ENCODE peak calls at places on chromosome 11, in four cellular contexts. One of them, this sample, is unnamed.

GRCh38 chr11:5928811-5929210 is 13.2 kb upstream of the OR56A3 start:
- DNase-seq in A549: no peak
- DNase-seq in K562: no peak
- DNase-seq in HepG2: no peak
- DNase-seq in this sample: no peak

GRCh38 chr11:720642-721346 is 14.8 kb downstream of the EPS8L2 start:
- DNase-seq in HepG2: no peak
- DNase-seq in K562: peak
- DNase-seq in A549: no peak
- DNase-seq in this sample: no peak

GRCh38 chr11:88015170-88015569 is 160.1 kb downstream of the RAB38 start:
- DNase-seq in HepG2: no peak
- DNase-seq in A549: no peak
- DNase-seq in K562: no peak
- DNase-seq in this sample: no peak

GRCh38 chr11:63567044-63567840 is 4.1 kb upstream of the PLAAT2 start:
- DNase-seq in A549: peak
- DNase-seq in K562: peak
- DNase-seq in HepG2: peak
- DNase-seq in this sample: peak

GRCh38 chr11:123544631-123545375 is 109.6 kb downstream of the SCN3B start:
- DNase-seq in K562: no peak
- DNase-seq in A549: no peak
- DNase-seq in HepG2: no peak
- DNase-seq in this sample: no peak

GRCh38 chr11:36462321-36462720 is 47.8 kb downstream of the TRAF6 start:
- DNase-seq in A549: no peak
- DNase-seq in K562: no peak
- DNase-seq in HepG2: no peak
- DNase-seq in this sample: no peak

GRCh38 chr11:103257360-103257759 is 148.1 kb downstream of the DYNC2H1 start:
- DNase-seq in A549: peak
- DNase-seq in HepG2: peak
- DNase-seq in K562: no peak
- DNase-seq in this sample: no peak

GRCh38 chr11:70668204-70669202 is 270.2 kb downstream of the CTTN start:
- DNase-seq in A549: no peak
- DNase-seq in HepG2: no peak
- DNase-seq in K562: no peak
- DNase-seq in this sample: no peak

GRCh38 chr11:7690648-7691047 is 15.6 kb downstream of the OVCH2 start:
- DNase-seq in HepG2: no peak
- DNase-seq in A549: no peak
- DNase-seq in K562: no peak
- DNase-seq in this sample: no peak

GRCh38 chr11:27703453-27703852 is 3.2 kb upstream of the BDNF start:
- DNase-seq in HepG2: no peak
- DNase-seq in K562: no peak
- DNase-seq in A549: peak
- DNase-seq in this sample: no peak

GRCh38 chr11:12864316-12865156 is 144.6 kb upstream of the RASSF10 start:
- DNase-seq in HepG2: no peak
- DNase-seq in K562: no peak
- DNase-seq in A549: peak
- DNase-seq in this sample: no peak

GRCh38 chr11:126079640-126080205 is 17.1 kb upstream of the CDON start:
- DNase-seq in K562: no peak
- DNase-seq in HepG2: peak
- DNase-seq in A549: no peak
- DNase-seq in this sample: no peak

GRCh38 chr11:47971501-47971900 is 8.9 kb upstream of the PTPRJ start:
- DNase-seq in K562: no peak
- DNase-seq in A549: no peak
- DNase-seq in HepG2: no peak
- DNase-seq in this sample: no peak

GRCh38 chr11:19577849-19578619 is 134.6 kb upstream of the NAV2 start:
- DNase-seq in A549: no peak
- DNase-seq in K562: no peak
- DNase-seq in HepG2: no peak
- DNase-seq in this sample: no peak

GRCh38 chr11:62500066-62501035 is 46.3 kb downstream of the AHNAK start:
- DNase-seq in A549: no peak
- DNase-seq in HepG2: no peak
- DNase-seq in K562: peak
- DNase-seq in this sample: no peak

GRCh38 chr11:1668911-1669473 is 28.0 kb upstream of the KRTAP5-6 start:
- DNase-seq in A549: no peak
- DNase-seq in K562: no peak
- DNase-seq in HepG2: no peak
- DNase-seq in this sample: no peak

GRCh38 chr11:69718147-69718546 is 14.3 kb upstream of the FGF19 start:
- DNase-seq in K562: peak
- DNase-seq in A549: peak
- DNase-seq in HepG2: peak
- DNase-seq in this sample: no peak

GRCh38 chr11:2768471-2769408 is 68.9 kb upstream of the KCNQ1OT1 start:
- DNase-seq in K562: peak
- DNase-seq in A549: peak
- DNase-seq in HepG2: no peak
- DNase-seq in this sample: no peak

GRCh38 chr11:33040127-33040861 is 922 bp downstream of the TCP11L1 start:
- DNase-seq in A549: peak
- DNase-seq in HepG2: no peak
- DNase-seq in K562: no peak
- DNase-seq in this sample: no peak

GRCh38 chr11:131464024-131464423 is 93.6 kb downstream of the NTM start:
- DNase-seq in K562: no peak
- DNase-seq in A549: no peak
- DNase-seq in HepG2: no peak
- DNase-seq in this sample: no peak

GRCh38 chr11:112267188-112267591 is 6.5 kb upstream of the PLET1 start:
- DNase-seq in A549: no peak
- DNase-seq in HepG2: peak
- DNase-seq in K562: no peak
- DNase-seq in this sample: no peak

GRCh38 chr11:111694851-111695250 is 71.3 kb downstream of the PPP2R1B start:
- DNase-seq in K562: no peak
- DNase-seq in A549: peak
- DNase-seq in HepG2: no peak
- DNase-seq in this sample: no peak

GRCh38 chr11:22466809-22467208 is 128.6 kb downstream of the SLC17A6 start:
- DNase-seq in HepG2: no peak
- DNase-seq in A549: peak
- DNase-seq in K562: no peak
- DNase-seq in this sample: no peak

GRCh38 chr11:65856689-65857499 is 1.1 kb downstream of the CFL1 start:
- DNase-seq in HepG2: peak
- DNase-seq in K562: peak
- DNase-seq in A549: peak
- DNase-seq in this sample: no peak

GRCh38 chr11:65290448-65291165 is 24.1 kb upstream of the CDC42EP2 start:
- DNase-seq in K562: peak
- DNase-seq in A549: peak
- DNase-seq in HepG2: no peak
- DNase-seq in this sample: peak

GRCh38 chr11:9170450-9170849 is 79.1 kb upstream of the SCUBE2 start:
- DNase-seq in HepG2: no peak
- DNase-seq in K562: no peak
- DNase-seq in A549: peak
- DNase-seq in this sample: no peak

GRCh38 chr11:95153857-95154246 is 64.2 kb downstream of the ENDOD1 start:
- DNase-seq in HepG2: no peak
- DNase-seq in K562: no peak
- DNase-seq in A549: no peak
- DNase-seq in this sample: no peak

GRCh38 chr11:95150977-95151684 is 61.5 kb downstream of the ENDOD1 start:
- DNase-seq in K562: peak
- DNase-seq in HepG2: peak
- DNase-seq in A549: peak
- DNase-seq in this sample: peak

GRCh38 chr11:95154514-95154913 is 64.9 kb downstream of the ENDOD1 start:
- DNase-seq in HepG2: peak
- DNase-seq in A549: peak
- DNase-seq in K562: peak
- DNase-seq in this sample: no peak

GRCh38 chr11:95155385-95155784 is 65.7 kb downstream of the ENDOD1 start:
- DNase-seq in A549: no peak
- DNase-seq in K562: no peak
- DNase-seq in HepG2: no peak
- DNase-seq in this sample: no peak

GRCh38 chr11:95152878-95153856 is 63.5 kb downstream of the ENDOD1 start:
- DNase-seq in A549: no peak
- DNase-seq in K562: peak
- DNase-seq in HepG2: no peak
- DNase-seq in this sample: peak
- TF ChIP-seq ESRRA in A549: no peak
- TF ChIP-seq ESRRA in K562: no peak
- TF ChIP-seq ESRRA in HepG2: no peak
- TF ChIP-seq ESRRA in this sample: no peak

GRCh38 chr11:44886765-44887164 is 63.9 kb downstream of the TP53I11 start:
- DNase-seq in HepG2: no peak
- DNase-seq in K562: no peak
- DNase-seq in A549: no peak
- DNase-seq in this sample: no peak

GRCh38 chr11:44892843-44893242 is 57.8 kb downstream of the TP53I11 start:
- DNase-seq in HepG2: no peak
- DNase-seq in A549: no peak
- DNase-seq in K562: no peak
- DNase-seq in this sample: no peak

GRCh38 chr11:44887598-44887997 is 63.1 kb downstream of the TP53I11 start:
- DNase-seq in A549: no peak
- DNase-seq in HepG2: no peak
- DNase-seq in K562: no peak
- DNase-seq in this sample: no peak

GRCh38 chr11:44885919-44886318 is 64.8 kb downstream of the TP53I11 start:
- DNase-seq in K562: no peak
- DNase-seq in A549: no peak
- DNase-seq in HepG2: no peak
- DNase-seq in this sample: no peak

GRCh38 chr11:44889266-44889665 is 61.4 kb downstream of the TP53I11 start:
- DNase-seq in K562: no peak
- DNase-seq in HepG2: no peak
- DNase-seq in A549: no peak
- DNase-seq in this sample: no peak
- TF ChIP-seq MYC in K562: no peak
- TF ChIP-seq MYC in HepG2: no peak
- TF ChIP-seq MYC in A549: no peak
- TF ChIP-seq MYC in this sample: no peak

DNA sequence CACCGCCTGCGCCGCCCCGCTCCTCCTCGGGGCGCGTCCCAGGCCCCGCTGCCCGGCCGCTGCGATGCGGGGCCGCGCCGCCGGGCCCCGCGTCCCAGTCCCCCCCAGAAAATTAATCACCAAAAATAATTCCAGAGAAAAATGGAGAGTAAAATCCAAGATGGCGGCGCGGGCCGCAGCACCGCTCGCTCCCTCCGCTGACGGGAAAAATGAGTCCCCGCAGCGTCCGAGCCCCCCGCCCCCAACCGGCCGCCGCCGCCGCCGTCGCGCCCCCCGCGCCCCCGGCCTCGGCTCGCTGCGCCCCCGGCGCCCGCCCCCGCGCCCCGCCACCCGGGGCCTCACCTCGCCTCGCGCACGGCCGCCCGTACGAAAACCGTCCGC is at the start of gene KMT5B:
- DNase-seq in HepG2: no peak
- DNase-seq in K562: no peak
- DNase-seq in A549: no peak
- DNase-seq in this sample: no peak
- TF ChIP-seq ESRRA in HepG2: no peak
- TF ChIP-seq ESRRA in K562: no peak
- TF ChIP-seq ESRRA in A549: no peak
- TF ChIP-seq ESRRA in this sample: no peak

DNA sequence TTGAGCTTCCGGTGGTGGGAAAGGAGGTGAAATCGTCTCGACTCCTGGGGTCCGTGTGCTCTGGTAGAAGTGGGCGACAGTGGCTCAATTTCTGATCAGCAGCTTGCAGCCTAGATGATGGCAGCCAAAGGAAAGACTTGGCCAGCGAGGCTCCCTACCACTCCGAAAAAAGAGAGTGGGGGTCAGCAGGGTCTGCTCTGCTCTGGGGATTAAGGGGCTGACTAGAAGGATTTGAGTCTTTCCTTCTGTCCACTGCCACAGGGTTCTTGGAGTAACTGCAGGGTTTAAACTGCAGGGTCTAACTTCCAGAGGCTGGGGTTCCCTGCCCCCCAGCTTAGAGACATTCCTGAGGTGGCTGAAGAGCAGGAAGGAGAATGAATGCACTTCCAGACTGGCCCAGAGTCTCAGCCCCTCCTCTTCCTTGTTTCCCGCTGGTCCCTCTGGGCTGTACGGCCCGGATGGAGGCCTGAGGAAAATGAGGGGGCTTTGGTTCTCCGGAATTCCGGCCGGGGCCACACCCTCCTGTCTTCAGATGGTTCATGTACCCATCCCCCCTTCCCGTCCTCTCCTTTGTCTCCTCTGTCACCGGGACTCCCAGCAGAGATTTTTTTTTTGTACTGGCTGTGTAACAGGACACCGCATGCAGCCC is 907 bp downstream of the SERPINH1 start:
- DNase-seq in K562: peak
- DNase-seq in HepG2: no peak
- DNase-seq in A549: peak
- DNase-seq in this sample: no peak
- TF ChIP-seq MYC in K562: peak
- TF ChIP-seq MYC in HepG2: no peak
- TF ChIP-seq MYC in A549: no peak
- TF ChIP-seq MYC in this sample: no peak

DNA sequence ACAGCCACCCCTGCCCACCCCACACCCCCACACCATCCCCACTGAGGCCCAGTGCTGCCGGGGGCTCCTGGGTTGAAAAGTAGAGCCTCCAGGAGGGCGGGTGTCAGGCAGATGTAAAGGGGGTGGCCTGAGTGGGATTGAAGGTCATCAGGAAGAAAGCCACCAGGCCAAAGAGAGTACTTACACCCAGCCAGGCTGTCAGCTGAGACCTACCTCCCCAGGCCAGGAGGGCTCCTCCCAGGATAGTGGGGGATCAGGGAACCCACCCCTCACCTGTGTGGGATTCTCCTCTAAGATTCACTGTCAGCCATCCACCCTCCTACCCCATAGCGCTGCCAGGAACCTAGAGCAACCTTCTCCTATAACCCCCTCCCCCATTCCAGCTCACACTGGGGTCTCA is 17.2 kb upstream of the FCHSD2 start:
- DNase-seq in A549: no peak
- DNase-seq in K562: no peak
- DNase-seq in HepG2: no peak
- DNase-seq in this sample: no peak
- TF ChIP-seq ESRRA in A549: no peak
- TF ChIP-seq ESRRA in K562: no peak
- TF ChIP-seq ESRRA in HepG2: no peak
- TF ChIP-seq ESRRA in this sample: no peak

This sample was measured in GM12878.